ENCODE peak calls at places on chromosome 11, in eight cellular contexts. One of them, this sample, is unnamed.

GRCh38 chr11:75073459-75074190 is 23.1 kb downstream of the OR2AT4 start:
- DNase-seq in ovary: no peak
- DNase-seq in GM06990: no peak
- DNase-seq in astrocyte of the spinal cord: no peak
- DNase-seq in pancreas: no peak
- DNase-seq in fibroblast of mammary gland: no peak
- DNase-seq in fibroblast of lung: no peak
- DNase-seq in cardiac fibroblast: no peak
- DNase-seq in this sample: no peak

GRCh38 chr11:128417607-128418324 is 169.6 kb downstream of the ETS1 start:
- DNase-seq in ovary: no peak
- DNase-seq in GM06990: no peak
- DNase-seq in astrocyte of the spinal cord: peak
- DNase-seq in pancreas: no peak
- DNase-seq in fibroblast of mammary gland: peak
- DNase-seq in fibroblast of lung: peak
- DNase-seq in cardiac fibroblast: peak
- DNase-seq in this sample: no peak

GRCh38 chr11:132878111-132878510 is 654.2 kb downstream of the OPCML start:
- DNase-seq in ovary: no peak
- DNase-seq in GM06990: no peak
- DNase-seq in astrocyte of the spinal cord: no peak
- DNase-seq in pancreas: no peak
- DNase-seq in fibroblast of mammary gland: no peak
- DNase-seq in fibroblast of lung: no peak
- DNase-seq in cardiac fibroblast: no peak
- DNase-seq in this sample: no peak

GRCh38 chr11:126082251-126083109 is 19.8 kb upstream of the CDON start:
- DNase-seq in ovary: no peak
- DNase-seq in GM06990: no peak
- DNase-seq in astrocyte of the spinal cord: no peak
- DNase-seq in pancreas: no peak
- DNase-seq in fibroblast of mammary gland: no peak
- DNase-seq in fibroblast of lung: no peak
- DNase-seq in cardiac fibroblast: no peak
- DNase-seq in this sample: no peak

GRCh38 chr11:2303627-2304155 is 1.9 kb downstream of the TSPAN32 start:
- DNase-seq in ovary: peak
- DNase-seq in GM06990: no peak
- DNase-seq in astrocyte of the spinal cord: no peak
- DNase-seq in pancreas: no peak
- DNase-seq in fibroblast of mammary gland: no peak
- DNase-seq in fibroblast of lung: no peak
- DNase-seq in cardiac fibroblast: no peak
- DNase-seq in this sample: no peak

GRCh38 chr11:67468056-67468455 is 995 bp downstream of the TMEM134 start:
- DNase-seq in ovary: peak
- DNase-seq in GM06990: peak
- DNase-seq in astrocyte of the spinal cord: no peak
- DNase-seq in pancreas: peak
- DNase-seq in fibroblast of mammary gland: no peak
- DNase-seq in fibroblast of lung: peak
- DNase-seq in cardiac fibroblast: no peak
- DNase-seq in this sample: no peak

GRCh38 chr11:1035577-1036283 is 788 bp downstream of the MUC6 start:
- DNase-seq in ovary: no peak
- DNase-seq in GM06990: no peak
- DNase-seq in astrocyte of the spinal cord: no peak
- DNase-seq in pancreas: peak
- DNase-seq in fibroblast of mammary gland: no peak
- DNase-seq in fibroblast of lung: no peak
- DNase-seq in cardiac fibroblast: no peak
- DNase-seq in this sample: no peak

GRCh38 chr11:18987454-18988231 is 48.4 kb upstream of the MRGPRX1 start:
- DNase-seq in ovary: no peak
- DNase-seq in GM06990: no peak
- DNase-seq in astrocyte of the spinal cord: peak
- DNase-seq in pancreas: no peak
- DNase-seq in fibroblast of mammary gland: peak
- DNase-seq in fibroblast of lung: peak
- DNase-seq in cardiac fibroblast: no peak
- DNase-seq in this sample: no peak

GRCh38 chr11:74681686-74682651 is 49.3 kb downstream of the CHRDL2 start:
- DNase-seq in ovary: peak
- DNase-seq in GM06990: no peak
- DNase-seq in astrocyte of the spinal cord: no peak
- DNase-seq in pancreas: peak
- DNase-seq in fibroblast of mammary gland: no peak
- DNase-seq in fibroblast of lung: no peak
- DNase-seq in cardiac fibroblast: no peak
- DNase-seq in this sample: no peak

GRCh38 chr11:113773092-113773415 is 438 bp downstream of the ZW10 start:
- DNase-seq in ovary: no peak
- DNase-seq in GM06990: no peak
- DNase-seq in astrocyte of the spinal cord: no peak
- DNase-seq in pancreas: peak
- DNase-seq in fibroblast of mammary gland: peak
- DNase-seq in fibroblast of lung: peak
- DNase-seq in cardiac fibroblast: peak
- DNase-seq in this sample: peak

GRCh38 chr11:43738600-43739409 is 58.3 kb downstream of the HSD17B12 start:
- DNase-seq in ovary: no peak
- DNase-seq in GM06990: no peak
- DNase-seq in astrocyte of the spinal cord: peak
- DNase-seq in pancreas: no peak
- DNase-seq in fibroblast of mammary gland: peak
- DNase-seq in fibroblast of lung: peak
- DNase-seq in cardiac fibroblast: peak
- DNase-seq in this sample: no peak

GRCh38 chr11:13209379-13209778 is 68.2 kb upstream of the BMAL1 start:
- DNase-seq in ovary: no peak
- DNase-seq in GM06990: no peak
- DNase-seq in astrocyte of the spinal cord: no peak
- DNase-seq in pancreas: no peak
- DNase-seq in fibroblast of mammary gland: no peak
- DNase-seq in fibroblast of lung: no peak
- DNase-seq in cardiac fibroblast: no peak
- DNase-seq in this sample: no peak

GRCh38 chr11:13207270-13207664 is 70.3 kb upstream of the BMAL1 start:
- DNase-seq in ovary: no peak
- DNase-seq in GM06990: no peak
- DNase-seq in astrocyte of the spinal cord: no peak
- DNase-seq in pancreas: no peak
- DNase-seq in fibroblast of mammary gland: no peak
- DNase-seq in fibroblast of lung: no peak
- DNase-seq in cardiac fibroblast: peak
- DNase-seq in this sample: no peak

GRCh38 chr11:13208921-13209320 is 68.7 kb upstream of the BMAL1 start:
- DNase-seq in ovary: no peak
- DNase-seq in GM06990: no peak
- DNase-seq in astrocyte of the spinal cord: no peak
- DNase-seq in pancreas: no peak
- DNase-seq in fibroblast of mammary gland: no peak
- DNase-seq in fibroblast of lung: peak
- DNase-seq in cardiac fibroblast: peak
- DNase-seq in this sample: peak

GRCh38 chr11:13206086-13206640 is 71.4 kb upstream of the BMAL1 start:
- DNase-seq in ovary: no peak
- DNase-seq in GM06990: no peak
- DNase-seq in astrocyte of the spinal cord: no peak
- DNase-seq in pancreas: no peak
- DNase-seq in fibroblast of mammary gland: no peak
- DNase-seq in fibroblast of lung: no peak
- DNase-seq in cardiac fibroblast: no peak
- DNase-seq in this sample: no peak

DNA sequence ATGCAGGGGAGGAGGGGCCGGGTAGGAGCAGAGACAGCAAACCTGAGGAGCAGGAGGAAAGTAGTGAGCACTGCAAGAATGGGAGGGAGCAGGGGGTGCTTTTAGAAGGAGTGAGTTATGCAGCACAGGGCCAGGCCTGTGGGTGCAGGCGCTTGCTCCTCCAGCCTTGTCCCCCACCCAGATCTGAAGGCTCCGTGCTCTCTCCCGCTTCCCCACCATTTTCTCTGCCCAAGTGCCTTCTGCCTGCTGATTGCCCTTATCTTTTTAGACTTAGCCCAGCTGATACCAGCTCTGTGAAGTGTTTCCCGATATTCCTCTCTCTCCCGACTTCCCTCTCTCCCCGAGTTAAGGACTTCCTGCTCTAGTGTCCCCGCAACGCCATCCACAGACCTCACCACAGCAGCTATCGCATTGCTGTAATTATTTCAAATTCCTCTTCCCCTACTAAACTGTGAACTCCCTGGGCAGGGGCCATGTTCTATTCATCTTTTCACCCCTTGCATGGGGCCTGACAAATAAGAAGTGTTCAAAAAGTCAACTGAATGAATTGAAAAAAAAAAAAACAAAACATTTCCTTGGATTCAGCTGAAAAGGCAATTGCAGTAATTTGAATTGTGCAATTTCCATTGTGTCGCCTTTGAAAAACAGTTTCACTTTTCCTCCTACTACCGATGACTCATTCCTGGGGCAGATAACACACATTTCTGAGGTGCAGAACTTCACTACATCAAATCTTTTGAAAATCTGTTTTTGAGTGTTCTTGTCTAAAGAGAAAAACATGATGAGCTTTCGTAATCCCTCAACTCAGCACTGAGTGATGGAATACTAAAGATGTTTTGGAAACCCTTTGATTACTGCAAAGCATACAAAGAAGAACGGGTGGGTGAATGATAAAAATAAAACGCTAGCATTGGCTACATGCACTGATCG is 69.7 kb upstream of the BMAL1 start:
- DNase-seq in ovary: peak
- DNase-seq in GM06990: no peak
- DNase-seq in astrocyte of the spinal cord: peak
- DNase-seq in pancreas: no peak
- DNase-seq in fibroblast of mammary gland: peak
- DNase-seq in fibroblast of lung: peak
- DNase-seq in cardiac fibroblast: peak
- DNase-seq in this sample: peak
- H3K4me3 ChIP-seq in ovary: peak
- H3K4me3 ChIP-seq in GM06990: no peak
- H3K4me3 ChIP-seq in astrocyte of the spinal cord: peak
- H3K4me3 ChIP-seq in pancreas: no peak
- H3K4me3 ChIP-seq in fibroblast of mammary gland: peak
- H3K4me3 ChIP-seq in fibroblast of lung: peak
- H3K4me3 ChIP-seq in cardiac fibroblast: peak
- H3K4me3 ChIP-seq in this sample: peak

DNA sequence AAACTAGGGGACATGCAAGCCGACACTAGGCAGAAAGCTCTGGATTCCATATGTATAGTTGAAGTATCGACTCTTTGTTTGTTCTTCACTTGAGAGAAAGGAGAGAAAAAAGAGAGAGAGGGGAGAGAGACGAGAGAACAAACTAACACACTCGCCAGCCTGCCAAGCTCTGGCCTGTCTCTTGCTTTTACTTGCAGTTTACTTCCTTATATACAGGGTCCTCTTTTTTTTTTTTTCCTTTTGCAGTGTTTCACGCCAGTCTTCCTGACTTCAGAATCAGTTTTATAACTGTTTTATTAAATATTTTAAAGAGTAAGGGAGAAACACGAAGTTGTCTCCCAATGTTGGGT is 19.9 kb downstream of the TEAD1 start:
- DNase-seq in ovary: peak
- DNase-seq in GM06990: no peak
- DNase-seq in astrocyte of the spinal cord: no peak
- DNase-seq in pancreas: no peak
- DNase-seq in fibroblast of mammary gland: peak
- DNase-seq in fibroblast of lung: no peak
- DNase-seq in cardiac fibroblast: peak
- DNase-seq in this sample: no peak
- H3K4me3 ChIP-seq in ovary: peak
- H3K4me3 ChIP-seq in GM06990: no peak
- H3K4me3 ChIP-seq in astrocyte of the spinal cord: peak
- H3K4me3 ChIP-seq in pancreas: no peak
- H3K4me3 ChIP-seq in fibroblast of mammary gland: peak
- H3K4me3 ChIP-seq in fibroblast of lung: peak
- H3K4me3 ChIP-seq in cardiac fibroblast: no peak
- H3K4me3 ChIP-seq in this sample: no peak

DNA sequence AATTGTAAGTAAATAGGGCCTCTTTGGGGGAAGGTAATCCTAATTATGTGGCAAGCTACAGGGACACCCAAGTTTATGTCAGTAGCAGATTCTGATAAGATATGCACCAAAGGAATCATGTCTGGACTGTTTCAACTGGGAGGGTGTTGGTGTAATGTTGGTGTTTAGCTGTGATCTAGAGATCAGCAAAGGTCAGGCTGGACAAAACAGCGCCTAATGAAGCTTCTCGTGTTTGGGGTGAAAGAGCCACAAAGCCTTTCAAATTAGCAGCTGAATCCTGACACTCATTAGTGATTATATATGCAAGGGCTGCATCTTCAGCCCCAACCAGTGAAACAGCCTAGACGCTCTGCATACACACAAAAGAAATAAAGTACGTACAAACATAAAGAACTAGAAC is 106.3 kb downstream of the MPPED2 start:
- DNase-seq in ovary: no peak
- DNase-seq in GM06990: no peak
- DNase-seq in astrocyte of the spinal cord: no peak
- DNase-seq in pancreas: no peak
- DNase-seq in fibroblast of mammary gland: no peak
- DNase-seq in fibroblast of lung: no peak
- DNase-seq in cardiac fibroblast: no peak
- DNase-seq in this sample: no peak
- H3K4me3 ChIP-seq in ovary: no peak
- H3K4me3 ChIP-seq in GM06990: no peak
- H3K4me3 ChIP-seq in astrocyte of the spinal cord: no peak
- H3K4me3 ChIP-seq in pancreas: no peak
- H3K4me3 ChIP-seq in fibroblast of mammary gland: no peak
- H3K4me3 ChIP-seq in fibroblast of lung: no peak
- H3K4me3 ChIP-seq in cardiac fibroblast: no peak
- H3K4me3 ChIP-seq in this sample: no peak

GRCh38 chr11:3853935-3854659 is 1.4 kb upstream of the STIM1 start:
- DNase-seq in ovary: no peak
- DNase-seq in GM06990: peak
- DNase-seq in astrocyte of the spinal cord: no peak
- DNase-seq in pancreas: peak
- DNase-seq in fibroblast of mammary gland: no peak
- DNase-seq in fibroblast of lung: no peak
- DNase-seq in cardiac fibroblast: no peak
- DNase-seq in this sample: peak

GRCh38 chr11:3854977-3855807 is at the start of gene STIM1:
- DNase-seq in ovary: peak
- DNase-seq in GM06990: peak
- DNase-seq in astrocyte of the spinal cord: peak
- DNase-seq in pancreas: peak
- DNase-seq in fibroblast of mammary gland: peak
- DNase-seq in fibroblast of lung: peak
- DNase-seq in cardiac fibroblast: peak
- DNase-seq in this sample: peak

GRCh38 chr11:3853545-3853842 is 2.0 kb upstream of the STIM1 start:
- DNase-seq in ovary: no peak
- DNase-seq in GM06990: no peak
- DNase-seq in astrocyte of the spinal cord: no peak
- DNase-seq in pancreas: no peak
- DNase-seq in fibroblast of mammary gland: no peak
- DNase-seq in fibroblast of lung: no peak
- DNase-seq in cardiac fibroblast: no peak
- DNase-seq in this sample: no peak

GRCh38 chr11:3855808-3856491 is 486 bp downstream of the STIM1 start:
- DNase-seq in ovary: peak
- DNase-seq in GM06990: peak
- DNase-seq in astrocyte of the spinal cord: no peak
- DNase-seq in pancreas: no peak
- DNase-seq in fibroblast of mammary gland: no peak
- DNase-seq in fibroblast of lung: peak
- DNase-seq in cardiac fibroblast: no peak
- DNase-seq in this sample: peak

GRCh38 chr11:3854660-3854976 is 846 bp upstream of the STIM1 start:
- DNase-seq in ovary: no peak
- DNase-seq in GM06990: no peak
- DNase-seq in astrocyte of the spinal cord: no peak
- DNase-seq in pancreas: no peak
- DNase-seq in fibroblast of mammary gland: no peak
- DNase-seq in fibroblast of lung: no peak
- DNase-seq in cardiac fibroblast: no peak
- DNase-seq in this sample: no peak
- H3K4me3 ChIP-seq in ovary: no peak
- H3K4me3 ChIP-seq in GM06990: peak
- H3K4me3 ChIP-seq in astrocyte of the spinal cord: no peak
- H3K4me3 ChIP-seq in pancreas: no peak
- H3K4me3 ChIP-seq in fibroblast of mammary gland: no peak
- H3K4me3 ChIP-seq in fibroblast of lung: no peak
- H3K4me3 ChIP-seq in cardiac fibroblast: no peak
- H3K4me3 ChIP-seq in this sample: peak